ENCODE peak calls at places on chromosomes 1 and 21, in six cellular contexts. K, U, J, C, F and O are unnamed samples.

GRCh38 chr1:26468911-26469310 is 3.3 kb upstream of the HMGN2 start:
- DNase-seq in K (peak), U (no peak), J (no peak), C (no peak), F (no peak), O (no peak)

GRCh38 chr1:32754282-32755097 is 51.9 kb upstream of the SYNC start:
- DNase-seq in K (peak), U (no peak), J (no peak), C (peak), F (no peak), O (no peak)

GRCh38 chr1:189424746-189425331 is 1052.8 kb downstream of the BRINP3 start:
- DNase-seq in K (no peak), U (no peak), J (no peak), C (no peak), F (no peak), O (no peak)

GRCh38 chr1:183277821-183278735 is 92.0 kb downstream of the LAMC2 start:
- DNase-seq in K (no peak), U (no peak), J (no peak), C (no peak), F (no peak), O (peak)

GRCh38 chr1:222933273-222933672 is 118.4 kb downstream of the DISP1 start:
- DNase-seq in K (no peak), U (no peak), J (no peak), C (no peak), F (no peak), O (no peak)

GRCh38 chr1:152227310-152227928 is 3.4 kb upstream of the HRNR start:
- DNase-seq in K (no peak), U (no peak), J (no peak), C (peak), F (no peak), O (peak)

GRCh38 chr1:191839891-191840290 is 318.4 kb upstream of the RGS18 start:
- DNase-seq in K (no peak), U (no peak), J (no peak), C (no peak), F (no peak), O (peak)

GRCh38 chr21:46183910-46184624 is at the start of gene SPATC1L:
- DNase-seq in K (no peak), U (peak), J (no peak), C (peak), F (peak), O (peak)

GRCh38 chr1:11293856-11294255 is 20.9 kb downstream of the UBIAD1 start:
- DNase-seq in K (no peak), U (no peak), J (no peak), C (no peak), F (no peak), O (no peak)

GRCh38 chr1:31413405-31414005 is 492 bp downstream of the SERINC2 start:
- DNase-seq in K (peak), U (peak), J (no peak), C (peak), F (peak), O (peak)

GRCh38 chr1:240293706-240294105 is 202.0 kb downstream of the FMN2 start:
- DNase-seq in K (no peak), U (no peak), J (no peak), C (no peak), F (no peak), O (peak)

GRCh38 chr1:184225501-184226487 is 161.0 kb upstream of the C1orf21 start:
- DNase-seq in K (no peak), U (no peak), J (no peak), C (peak), F (no peak), O (no peak)

GRCh38 chr1:54096491-54097235 is 43.3 kb downstream of the TCEANC2 start:
- DNase-seq in K (no peak), U (peak), J (no peak), C (no peak), F (no peak), O (no peak)
- H3K4me3 ChIP-seq in K (no peak), U (no peak), J (no peak), C (no peak), F (no peak), O (no peak)

DNA sequence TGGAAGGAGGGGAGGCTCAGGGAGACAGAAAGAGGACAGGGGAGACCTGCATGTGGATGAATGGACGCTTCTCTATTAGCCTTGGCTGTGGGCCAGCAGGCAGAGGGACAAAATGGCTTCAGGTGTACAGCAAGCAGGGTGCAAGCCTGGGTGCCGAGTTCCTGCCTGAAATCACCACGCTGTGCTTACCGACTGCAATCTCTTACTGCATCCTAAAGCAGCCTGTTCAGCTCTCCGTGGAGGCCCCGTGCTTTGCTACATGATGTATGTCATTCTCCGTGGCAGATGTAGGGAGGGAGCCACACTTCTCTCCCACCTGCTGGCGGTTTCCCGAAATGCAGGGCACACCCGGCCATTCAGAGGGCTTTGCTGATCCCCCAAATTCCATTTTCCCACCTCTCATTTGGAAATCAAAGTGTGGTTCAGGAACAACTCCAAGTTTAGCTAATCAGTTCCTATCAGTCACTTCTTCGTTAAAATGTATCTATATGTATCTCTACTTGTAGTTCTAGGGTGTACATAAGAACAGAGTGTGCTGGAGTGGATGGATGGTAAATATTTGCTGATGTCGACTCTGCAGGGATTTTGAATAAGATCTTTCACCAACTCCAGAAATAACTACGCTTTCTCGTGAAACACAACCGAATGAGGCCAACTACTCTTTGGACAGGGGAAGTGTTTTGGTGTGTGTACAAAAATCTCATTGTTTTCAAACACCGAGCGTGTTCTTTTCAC is 122.3 kb upstream of the BACE2 start:
- DNase-seq in K (no peak), U (no peak), J (no peak), C (peak), F (peak), O (no peak)
- TF ChIP-seq CTCF in K (peak), U (peak), J (peak), C (peak), F (peak), O (peak)

GRCh38 chr1:153540394-153541361 is at the start of gene S100A5:
- DNase-seq in K (peak), U (no peak), J (no peak), C (no peak), F (peak), O (peak)
- H3K4me3 ChIP-seq in K (peak), U (no peak), J (no peak), C (no peak), F (no peak), O (no peak)

DNA sequence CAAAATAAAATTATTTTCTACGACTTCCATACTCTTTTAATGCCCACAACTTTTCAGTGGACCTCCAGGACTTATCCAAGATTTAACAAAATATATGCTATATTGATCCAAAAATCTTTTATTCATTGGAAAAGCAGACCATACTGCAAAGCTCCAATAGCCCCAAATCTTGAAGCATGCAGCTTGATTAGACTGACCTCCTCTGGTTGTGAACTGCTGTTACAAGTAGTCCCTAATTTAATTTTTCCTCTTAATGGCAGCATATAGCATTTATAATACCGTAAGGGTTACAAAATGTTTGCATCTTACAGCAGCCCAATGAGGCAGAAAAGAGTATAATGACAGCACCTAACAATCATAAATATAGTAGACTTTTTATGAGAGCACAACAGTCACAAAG is 49.8 kb downstream of the TPR start:
- DNase-seq in K (no peak), U (no peak), J (no peak), C (peak), F (peak), O (peak)
- TF ChIP-seq CTCF in K (peak), U (peak), J (peak), C (peak), F (peak), O (peak)

DNA sequence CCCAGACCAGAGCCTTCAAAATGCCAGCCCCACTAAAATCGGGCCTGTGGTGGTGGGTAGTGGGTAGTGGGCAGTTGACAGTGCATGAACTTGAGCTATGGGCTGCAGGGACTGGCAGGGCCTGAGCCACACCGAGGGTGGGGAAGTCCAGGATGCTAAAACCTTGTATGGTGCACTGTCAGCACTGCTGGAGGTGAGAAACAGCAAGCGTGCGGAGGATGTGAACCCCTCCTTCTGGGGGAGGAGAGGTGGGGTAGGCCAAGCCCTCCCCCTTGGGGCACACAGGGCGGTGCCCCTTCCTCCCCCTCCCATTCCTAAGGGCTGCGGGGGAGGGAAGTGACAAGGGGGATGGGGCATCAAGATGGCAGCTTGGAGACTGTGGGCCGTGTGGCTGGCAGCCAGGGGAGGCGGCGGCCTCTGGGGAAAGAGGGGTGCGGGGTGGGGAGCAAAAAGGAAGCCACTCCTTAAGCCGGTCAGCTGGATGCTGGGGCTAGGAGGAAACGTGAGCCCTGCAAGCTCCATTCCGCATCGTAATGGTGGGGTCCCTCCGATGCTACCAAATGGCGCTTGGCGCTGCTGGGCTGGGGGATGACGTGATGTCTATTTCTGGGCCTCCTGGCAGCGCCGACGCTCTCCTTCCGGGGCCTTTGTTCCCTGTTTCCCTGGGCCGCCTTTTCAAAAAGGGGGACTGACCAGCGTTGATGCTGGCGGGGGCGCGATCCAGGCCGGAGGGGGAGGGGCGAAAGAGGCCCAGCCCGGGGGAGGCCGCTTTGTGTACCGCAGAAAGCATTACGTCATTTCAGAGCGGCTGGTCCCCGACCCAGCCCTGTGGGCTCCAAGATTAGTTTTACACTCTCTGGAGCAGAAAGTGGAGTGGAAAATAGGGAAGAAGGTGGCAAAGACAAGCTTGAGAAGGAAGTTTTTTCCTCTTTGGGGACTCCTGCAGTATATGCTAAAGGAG is 794 bp downstream of the SYT11 start:
- DNase-seq in K (no peak), U (peak), J (no peak), C (peak), F (peak), O (peak)
- H3K4me3 ChIP-seq in K (no peak), U (peak), J (peak), C (peak), F (peak), O (peak)

DNA sequence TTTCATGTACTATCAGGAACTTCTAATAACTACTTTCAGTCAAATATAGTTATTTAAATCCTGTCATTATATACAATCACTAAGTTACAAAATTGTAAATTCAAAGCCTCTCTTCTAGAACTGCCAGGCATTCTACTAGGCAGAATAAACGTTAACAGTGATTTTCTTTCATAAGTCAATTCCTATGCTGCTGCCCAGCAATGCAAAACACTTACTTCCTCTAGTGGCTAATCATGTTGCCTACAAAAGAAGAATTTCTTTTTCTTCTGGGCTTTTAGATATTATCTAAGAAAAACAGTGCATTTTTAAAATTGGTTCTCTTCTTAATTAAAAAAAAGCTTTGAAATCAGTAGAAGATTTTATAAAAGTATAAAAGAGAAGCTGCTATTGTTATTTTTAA is 509.8 kb upstream of the ADAMTS5 start:
- DNase-seq in K (no peak), U (no peak), J (no peak), C (no peak), F (no peak), O (peak)
- TF ChIP-seq CTCF in K (no peak), U (peak), J (no peak), C (peak), F (no peak), O (peak)

DNA sequence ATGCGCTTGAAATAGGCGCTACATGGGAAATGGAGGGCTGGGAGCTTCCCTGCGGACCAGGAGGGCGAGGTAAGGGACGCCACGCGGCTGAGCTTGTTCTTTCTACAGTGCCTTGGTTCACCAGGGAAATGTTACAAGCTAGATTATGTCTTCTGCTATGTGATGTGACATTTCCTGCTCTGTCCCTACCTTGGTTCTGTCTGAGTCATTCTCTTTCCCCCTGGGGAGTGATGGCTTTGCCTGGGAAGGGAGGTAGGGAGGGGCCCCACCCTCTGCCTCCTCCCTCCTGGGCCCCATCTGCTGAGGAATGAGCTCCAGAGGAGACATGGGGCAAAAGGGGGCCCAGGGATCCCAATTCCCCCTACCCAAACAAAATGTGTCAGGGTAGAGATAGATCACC is 619.4 kb downstream of the PTPRU start:
- DNase-seq in K (no peak), U (no peak), J (no peak), C (no peak), F (no peak), O (no peak)
- H3K4me3 ChIP-seq in K (no peak), U (no peak), J (no peak), C (no peak), F (no peak), O (no peak)

GRCh38 chr1:40626383-40626770 is 39.1 kb downstream of the RIMS3 start:
- DNase-seq in K (no peak), U (no peak), J (no peak), C (no peak), F (no peak), O (no peak)

GRCh38 chr1:40628903-40629292 is 36.6 kb downstream of the RIMS3 start:
- DNase-seq in K (no peak), U (no peak), J (no peak), C (no peak), F (no peak), O (no peak)

GRCh38 chr1:40633563-40634376 is 31.7 kb downstream of the RIMS3 start:
- DNase-seq in K (no peak), U (no peak), J (no peak), C (no peak), F (no peak), O (no peak)

GRCh38 chr1:40627987-40628902 is 37.2 kb downstream of the RIMS3 start:
- DNase-seq in K (no peak), U (no peak), J (no peak), C (no peak), F (peak), O (no peak)

GRCh38 chr1:40630488-40631223 is 34.8 kb downstream of the RIMS3 start:
- DNase-seq in K (no peak), U (no peak), J (no peak), C (peak), F (peak), O (peak)
- TF ChIP-seq CTCF in K (peak), U (peak), J (peak), C (peak), F (peak), O (peak)